ENCODE peak calls at places on chromosomes 13 and 19, in nine cellular contexts. One of them, this sample, is unnamed.
A peak's percentile ranks its signal among the peaks of the same experiment; 100 is the strongest.

GRCh38 chr13:108463365-108463764 is 166.0 kb upstream of the MYO16 start:
- DNase-seq in IMR-90: peak; percentile 94
- DNase-seq in lower leg skin: no peak
- DNase-seq in upper lobe of left lung: no peak
- DNase-seq in H1: no peak
- DNase-seq in adrenal gland: no peak
- DNase-seq in right lobe of liver: no peak
- DNase-seq in gastrocnemius medialis: no peak
- DNase-seq in uterus: no peak
- DNase-seq in this sample: no peak

GRCh38 chr19:22882797-22883196 is 50.7 kb downstream of the ZNF723 start:
- DNase-seq in upper lobe of left lung: no peak
- DNase-seq in right lobe of liver: no peak
- DNase-seq in adrenal gland: no peak
- DNase-seq in lower leg skin: no peak
- DNase-seq in IMR-90: peak; percentile 13
- DNase-seq in H1: no peak
- DNase-seq in uterus: no peak
- DNase-seq in gastrocnemius medialis: no peak
- DNase-seq in this sample: no peak

GRCh38 chr13:27599845-27600553 is 20.3 kb downstream of the LNX2 start:
- DNase-seq in IMR-90: peak; percentile 67
- DNase-seq in lower leg skin: no peak
- DNase-seq in right lobe of liver: no peak
- DNase-seq in H1: no peak
- DNase-seq in uterus: no peak
- DNase-seq in adrenal gland: peak; percentile 51
- DNase-seq in gastrocnemius medialis: peak; percentile 12
- DNase-seq in upper lobe of left lung: no peak
- DNase-seq in this sample: peak; percentile 36

GRCh38 chr19:19656451-19657396 is 6.8 kb downstream of the ATP13A1 start:
- DNase-seq in adrenal gland: no peak
- DNase-seq in right lobe of liver: no peak
- DNase-seq in gastrocnemius medialis: no peak
- DNase-seq in H1: no peak
- DNase-seq in IMR-90: no peak
- DNase-seq in upper lobe of left lung: no peak
- DNase-seq in uterus: no peak
- DNase-seq in lower leg skin: no peak
- DNase-seq in this sample: no peak

GRCh38 chr13:98549006-98549727 is 27.7 kb downstream of the STK24 start:
- DNase-seq in adrenal gland: peak; percentile 31
- DNase-seq in IMR-90: peak; percentile 98
- DNase-seq in gastrocnemius medialis: no peak
- DNase-seq in right lobe of liver: no peak
- DNase-seq in lower leg skin: no peak
- DNase-seq in uterus: no peak
- DNase-seq in H1: no peak
- DNase-seq in upper lobe of left lung: no peak
- DNase-seq in this sample: no peak

GRCh38 chr19:19436137-19436691 is 30.7 kb downstream of the GATAD2A start:
- DNase-seq in IMR-90: no peak
- DNase-seq in lower leg skin: no peak
- DNase-seq in uterus: no peak
- DNase-seq in H1: no peak
- DNase-seq in right lobe of liver: no peak
- DNase-seq in gastrocnemius medialis: no peak
- DNase-seq in upper lobe of left lung: no peak
- DNase-seq in adrenal gland: no peak
- DNase-seq in this sample: no peak

GRCh38 chr13:85431720-85432119 is 367.5 kb downstream of the SLITRK6 start:
- DNase-seq in gastrocnemius medialis: no peak
- DNase-seq in H1: no peak
- DNase-seq in right lobe of liver: no peak
- DNase-seq in lower leg skin: no peak
- DNase-seq in IMR-90: no peak
- DNase-seq in upper lobe of left lung: no peak
- DNase-seq in adrenal gland: no peak
- DNase-seq in uterus: no peak
- DNase-seq in this sample: no peak

GRCh38 chr13:93425411-93425810 is 198.8 kb downstream of the GPC6 start:
- DNase-seq in adrenal gland: no peak
- DNase-seq in H1: no peak
- DNase-seq in upper lobe of left lung: no peak
- DNase-seq in gastrocnemius medialis: no peak
- DNase-seq in right lobe of liver: no peak
- DNase-seq in IMR-90: no peak
- DNase-seq in lower leg skin: no peak
- DNase-seq in uterus: no peak
- DNase-seq in this sample: peak; percentile 39

GRCh38 chr13:30743319-30744055 is 8.1 kb downstream of the ALOX5AP start:
- DNase-seq in H1: no peak
- DNase-seq in upper lobe of left lung: peak; percentile 66
- DNase-seq in right lobe of liver: no peak
- DNase-seq in gastrocnemius medialis: peak; percentile 22
- DNase-seq in uterus: peak; percentile 37
- DNase-seq in lower leg skin: no peak
- DNase-seq in IMR-90: peak; percentile 99
- DNase-seq in adrenal gland: peak; percentile 74
- DNase-seq in this sample: no peak

GRCh38 chr13:97018029-97018819 is 23.9 kb upstream of the OXGR1 start:
- DNase-seq in lower leg skin: no peak
- DNase-seq in adrenal gland: peak; percentile 54
- DNase-seq in uterus: no peak
- DNase-seq in H1: no peak
- DNase-seq in upper lobe of left lung: no peak
- DNase-seq in right lobe of liver: no peak
- DNase-seq in IMR-90: peak; percentile 61
- DNase-seq in gastrocnemius medialis: no peak
- DNase-seq in this sample: peak; percentile 15

GRCh38 chr13:111184685-111185401 is 69.7 kb downstream of the ARHGEF7 start:
- DNase-seq in adrenal gland: no peak
- DNase-seq in H1: no peak
- DNase-seq in IMR-90: no peak
- DNase-seq in gastrocnemius medialis: peak; percentile 23
- DNase-seq in lower leg skin: no peak
- DNase-seq in upper lobe of left lung: no peak
- DNase-seq in uterus: no peak
- DNase-seq in right lobe of liver: no peak
- DNase-seq in this sample: no peak

GRCh38 chr19:32066056-32066455 is 279.4 kb upstream of the ZNF507 start:
- DNase-seq in uterus: no peak
- DNase-seq in right lobe of liver: no peak
- DNase-seq in IMR-90: no peak
- DNase-seq in adrenal gland: no peak
- DNase-seq in H1: no peak
- DNase-seq in gastrocnemius medialis: no peak
- DNase-seq in upper lobe of left lung: no peak
- DNase-seq in lower leg skin: no peak
- DNase-seq in this sample: no peak

GRCh38 chr19:12543855-12544254 is 7.4 kb downstream of the ZNF564 start:
- DNase-seq in H1: no peak
- DNase-seq in uterus: no peak
- DNase-seq in lower leg skin: no peak
- DNase-seq in adrenal gland: no peak
- DNase-seq in gastrocnemius medialis: no peak
- DNase-seq in IMR-90: no peak
- DNase-seq in upper lobe of left lung: no peak
- DNase-seq in right lobe of liver: no peak
- DNase-seq in this sample: no peak

GRCh38 chr13:74027161-74027779 is 106.9 kb downstream of the KLF12 start:
- DNase-seq in uterus: no peak
- DNase-seq in lower leg skin: no peak
- DNase-seq in gastrocnemius medialis: no peak
- DNase-seq in adrenal gland: no peak
- DNase-seq in right lobe of liver: no peak
- DNase-seq in upper lobe of left lung: no peak
- DNase-seq in IMR-90: no peak
- DNase-seq in H1: no peak
- DNase-seq in this sample: no peak
- H3K4me3 ChIP-seq in uterus: no peak overlapping the region
- H3K4me3 ChIP-seq in lower leg skin: no peak overlapping the region
- H3K4me3 ChIP-seq in gastrocnemius medialis: no peak overlapping the region
- H3K4me3 ChIP-seq in adrenal gland: no peak overlapping the region
- H3K4me3 ChIP-seq in right lobe of liver: no peak overlapping the region
- H3K4me3 ChIP-seq in upper lobe of left lung: no peak overlapping the region
- H3K4me3 ChIP-seq in IMR-90: no peak overlapping the region
- H3K4me3 ChIP-seq in H1: no peak overlapping the region
- H3K4me3 ChIP-seq in this sample: no peak overlapping the region

GRCh38 chr19:50344661-50345318 is 15.6 kb upstream of the KCNC3 start:
- DNase-seq in gastrocnemius medialis: no peak
- DNase-seq in right lobe of liver: peak; percentile 23
- DNase-seq in H1: no peak
- DNase-seq in lower leg skin: no peak
- DNase-seq in uterus: no peak
- DNase-seq in adrenal gland: no peak
- DNase-seq in upper lobe of left lung: no peak
- DNase-seq in IMR-90: no peak
- DNase-seq in this sample: no peak
- TF ChIP-seq POLR2A in gastrocnemius medialis: no peak
- TF ChIP-seq POLR2A in right lobe of liver: no peak
- TF ChIP-seq POLR2A in H1: no peak
- TF ChIP-seq POLR2A in lower leg skin: no peak
- TF ChIP-seq POLR2A in uterus: no peak
- TF ChIP-seq POLR2A in adrenal gland: no peak
- TF ChIP-seq POLR2A in upper lobe of left lung: no peak
- TF ChIP-seq POLR2A in IMR-90: no peak
- TF ChIP-seq POLR2A in this sample: no peak

DNA sequence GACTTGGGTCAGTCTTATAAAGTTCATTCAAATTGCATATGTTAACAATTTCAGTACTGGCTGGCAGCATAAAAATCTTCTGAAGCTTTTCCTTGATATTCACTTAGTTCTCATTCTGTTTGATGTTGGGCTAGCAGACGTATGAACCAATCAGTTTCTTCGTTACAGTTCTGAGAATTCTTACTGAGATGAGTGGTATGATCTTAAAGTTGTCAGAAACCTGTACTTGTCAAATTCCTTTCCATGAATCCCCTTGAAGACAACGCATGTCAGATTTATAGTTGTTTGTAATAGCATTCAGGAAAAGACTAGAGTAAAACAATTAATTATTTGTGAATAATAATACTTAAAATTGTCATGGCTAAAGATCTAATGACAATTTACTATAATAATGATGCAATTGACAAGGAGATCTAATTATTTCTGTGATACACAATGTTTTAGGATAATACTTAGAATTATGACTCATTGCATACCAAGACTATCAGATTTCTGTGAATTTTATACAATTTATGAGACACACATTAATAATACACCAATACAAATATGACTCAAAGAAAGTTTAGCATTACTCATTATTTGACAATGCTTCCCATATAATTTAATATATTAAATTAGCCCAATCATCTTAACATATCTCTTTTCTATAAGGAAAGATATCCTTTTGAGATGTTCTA is 447.2 kb downstream of the RFC3 start:
- DNase-seq in upper lobe of left lung: no peak
- DNase-seq in lower leg skin: no peak
- DNase-seq in right lobe of liver: no peak
- DNase-seq in H1: no peak
- DNase-seq in uterus: no peak
- DNase-seq in IMR-90: no peak
- DNase-seq in adrenal gland: no peak
- DNase-seq in gastrocnemius medialis: no peak
- DNase-seq in this sample: no peak
- H3K4me3 ChIP-seq in upper lobe of left lung: no peak overlapping the region
- H3K4me3 ChIP-seq in lower leg skin: no peak overlapping the region
- H3K4me3 ChIP-seq in right lobe of liver: no peak overlapping the region
- H3K4me3 ChIP-seq in H1: no peak overlapping the region
- H3K4me3 ChIP-seq in uterus: no peak overlapping the region
- H3K4me3 ChIP-seq in IMR-90: no peak overlapping the region
- H3K4me3 ChIP-seq in adrenal gland: no peak overlapping the region
- H3K4me3 ChIP-seq in gastrocnemius medialis: no peak overlapping the region
- H3K4me3 ChIP-seq in this sample: no peak overlapping the region

GRCh38 chr19:16078759-16079707 is 2.7 kb downstream of the TPM4 start:
- DNase-seq in uterus: peak; percentile 81
- DNase-seq in IMR-90: peak; percentile 98
- DNase-seq in adrenal gland: peak; percentile 81
- DNase-seq in gastrocnemius medialis: peak; percentile 36
- DNase-seq in upper lobe of left lung: peak; percentile 69
- DNase-seq in right lobe of liver: peak; percentile 43
- DNase-seq in H1: no peak
- DNase-seq in lower leg skin: no peak
- DNase-seq in this sample: peak; percentile 32
- TF ChIP-seq POLR2A in uterus: peak; percentile 40
- TF ChIP-seq POLR2A in IMR-90: peak; percentile 89
- TF ChIP-seq POLR2A in adrenal gland: no peak
- TF ChIP-seq POLR2A in gastrocnemius medialis: peak; percentile 38
- TF ChIP-seq POLR2A in upper lobe of left lung: no peak
- TF ChIP-seq POLR2A in right lobe of liver: peak; percentile 53
- TF ChIP-seq POLR2A in H1: no peak
- TF ChIP-seq POLR2A in lower leg skin: no peak
- TF ChIP-seq POLR2A in this sample: no peak

DNA sequence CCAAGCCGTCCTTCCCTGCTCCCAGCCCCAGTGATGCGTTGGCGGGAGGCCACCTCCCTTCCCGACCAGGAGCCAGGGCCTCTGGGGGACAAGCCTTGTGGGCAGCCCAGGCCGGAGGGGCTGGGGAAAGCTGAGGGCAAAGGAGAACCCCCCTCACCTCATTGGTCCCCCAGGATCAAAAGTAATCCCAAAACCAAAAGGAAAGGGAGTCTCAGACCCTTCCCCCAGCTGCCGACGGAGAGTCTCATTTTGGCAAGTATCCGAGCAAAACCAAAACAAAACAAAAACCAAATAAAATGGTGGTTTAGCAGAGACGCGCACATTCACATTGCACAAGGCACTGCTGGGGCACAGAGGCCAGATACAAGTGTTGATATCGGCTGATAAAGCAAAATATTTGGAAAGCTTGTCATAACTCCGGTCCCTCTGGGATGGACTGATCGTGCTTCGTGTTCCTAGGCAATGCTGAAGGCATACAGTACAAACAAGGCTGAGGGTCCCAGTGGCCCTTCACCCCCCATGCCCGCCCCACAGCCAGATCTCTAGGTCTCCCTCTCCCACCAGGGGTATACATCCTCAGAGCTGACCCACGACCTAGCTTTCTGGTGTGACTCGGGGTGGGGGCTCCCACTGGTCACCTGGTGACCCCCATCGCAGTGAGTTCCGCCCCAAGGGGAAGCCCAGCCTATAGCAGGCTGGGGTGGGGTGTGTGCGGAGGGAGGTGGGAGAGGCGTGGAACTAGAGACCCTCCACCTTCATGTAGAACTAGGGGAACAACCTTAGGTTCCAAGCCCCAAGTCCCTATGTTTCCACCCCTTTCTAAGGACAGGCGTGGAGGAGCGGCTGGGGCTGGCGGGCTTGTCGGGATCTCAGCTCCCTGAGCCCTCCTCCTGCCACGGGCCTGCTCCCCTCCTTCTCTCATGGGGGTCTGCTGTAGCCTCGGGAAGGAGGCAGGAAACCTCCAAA is 2.0 kb downstream of the CEBPA start:
- DNase-seq in lower leg skin: no peak
- DNase-seq in adrenal gland: no peak
- DNase-seq in right lobe of liver: peak; percentile 65
- DNase-seq in gastrocnemius medialis: no peak
- DNase-seq in uterus: no peak
- DNase-seq in IMR-90: no peak
- DNase-seq in upper lobe of left lung: no peak
- DNase-seq in H1: no peak
- DNase-seq in this sample: no peak
- H3K4me3 ChIP-seq in lower leg skin: peak overlapping the region; percentile 39
- H3K4me3 ChIP-seq in adrenal gland: no peak overlapping the region
- H3K4me3 ChIP-seq in right lobe of liver: peak overlapping the region; percentile 66
- H3K4me3 ChIP-seq in gastrocnemius medialis: peak overlapping the region; percentile 57
- H3K4me3 ChIP-seq in uterus: peak overlapping the region; percentile 55
- H3K4me3 ChIP-seq in IMR-90: no peak overlapping the region
- H3K4me3 ChIP-seq in upper lobe of left lung: no peak overlapping the region
- H3K4me3 ChIP-seq in H1: no peak overlapping the region
- H3K4me3 ChIP-seq in this sample: no peak overlapping the region

This sample was measured in thyroid gland.